ENCODE peak calls at places on chromosomes 2 and 18, in five cellular contexts. B, P, X, F and Z are unnamed samples.

GRCh38 chr2:46198164-46198883 is 98.9 kb upstream of the EPAS1 start:
- DNase-seq in B (no peak), P (peak), X (peak), F (no peak), Z (no peak)

GRCh38 chr2:47345584-47345913 is 57.4 kb upstream of the MSH2 start:
- DNase-seq in B (no peak), P (no peak), X (no peak), F (no peak), Z (no peak)

GRCh38 chr2:29022455-29023128 is 41.5 kb downstream of the TOGARAM2 start:
- DNase-seq in B (no peak), P (no peak), X (peak), F (no peak), Z (no peak)

GRCh38 chr18:35408843-35409261 is 31.7 kb upstream of the ZNF396 start:
- DNase-seq in B (no peak), P (no peak), X (no peak), F (no peak), Z (no peak)

GRCh38 chr2:40251146-40251545 is 200.7 kb downstream of the SLC8A1 start:
- DNase-seq in B (no peak), P (no peak), X (no peak), F (peak), Z (peak)

GRCh38 chr2:235747868-235748144 is 254.0 kb downstream of the AGAP1 start:
- DNase-seq in B (no peak), P (no peak), X (no peak), F (no peak), Z (no peak)

GRCh38 chr2:151289972-151290335 is 486 bp upstream of the NMI start:
- DNase-seq in B (no peak), P (peak), X (peak), F (no peak), Z (peak)

GRCh38 chr18:70334728-70335329 is 46.0 kb downstream of the SOCS6 start:
- DNase-seq in B (no peak), P (no peak), X (no peak), F (no peak), Z (peak)

GRCh38 chr2:211494085-211494484 is 937.7 kb downstream of the CPS1 start:
- DNase-seq in B (no peak), P (no peak), X (no peak), F (no peak), Z (no peak)

GRCh38 chr2:26687785-26688184 is 4.7 kb upstream of the KCNK3 start:
- DNase-seq in B (no peak), P (no peak), X (no peak), F (no peak), Z (no peak)

GRCh38 chr18:78767648-78768071 is 212.0 kb upstream of the SALL3 start:
- DNase-seq in B (no peak), P (no peak), X (no peak), F (no peak), Z (no peak)

GRCh38 chr18:63307555-63308200 is 11.9 kb downstream of the BCL2 start:
- DNase-seq in B (no peak), P (no peak), X (no peak), F (no peak), Z (peak)

GRCh38 chr2:229282758-229283546 is 11.9 kb upstream of the PID1 start:
- DNase-seq in B (no peak), P (peak), X (peak), F (no peak), Z (no peak)

GRCh38 chr2:85326946-85327756 is 638 bp downstream of the TGOLN2 start:
- DNase-seq in B (no peak), P (peak), X (peak), F (peak), Z (peak)

GRCh38 chr2:85325466-85325811 is 2.4 kb downstream of the TGOLN2 start:
- DNase-seq in B (no peak), P (no peak), X (no peak), F (no peak), Z (no peak)

GRCh38 chr2:85326406-85326945 is 1.3 kb downstream of the TGOLN2 start:
- DNase-seq in B (no peak), P (peak), X (peak), F (no peak), Z (peak)

GRCh38 chr2:85329181-85329651 is 1.4 kb upstream of the TGOLN2 start:
- DNase-seq in B (no peak), P (no peak), X (no peak), F (no peak), Z (no peak)

DNA sequence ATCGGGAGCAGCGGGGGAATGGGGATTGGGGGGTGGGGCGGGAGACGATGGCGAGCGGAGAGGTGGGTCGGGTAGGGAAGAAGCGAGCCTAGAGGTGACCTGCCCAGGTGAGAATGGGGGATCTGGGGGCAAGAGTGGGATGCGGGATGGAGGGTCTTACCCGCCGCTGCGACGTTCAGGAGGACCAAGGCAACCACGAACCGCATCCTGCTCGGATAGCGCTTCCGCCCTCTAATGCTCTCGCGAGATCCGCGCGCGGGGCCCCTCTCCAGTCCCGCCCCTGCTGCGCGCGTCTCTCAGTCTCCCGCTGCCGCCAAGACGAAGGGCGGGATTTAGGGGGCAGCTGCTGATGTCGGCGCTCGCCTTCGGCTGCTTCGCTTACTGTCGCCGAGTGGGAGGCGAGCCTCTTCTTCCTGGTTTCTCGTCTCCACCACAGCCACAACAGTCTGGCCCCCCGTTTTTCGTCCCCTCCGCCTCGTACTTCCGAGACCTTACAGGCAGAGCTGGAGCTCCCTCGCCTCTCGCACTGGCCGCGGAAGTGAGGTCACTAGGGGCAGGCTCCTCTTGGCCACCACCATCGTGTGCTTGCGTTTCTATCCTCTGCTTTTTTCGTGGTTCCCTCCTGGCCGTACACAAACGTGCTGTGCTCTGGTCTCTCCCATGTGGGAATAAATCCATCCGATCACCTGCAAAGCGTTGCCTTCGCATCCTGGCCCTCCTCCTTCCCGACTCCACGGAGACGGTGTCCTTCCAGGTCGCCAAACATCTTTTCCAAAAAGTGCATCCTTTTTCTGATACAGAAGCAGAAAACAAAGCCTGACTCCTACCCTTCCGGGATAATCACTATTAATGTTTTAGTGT is at the start of gene TGOLN2:
- DNase-seq in B (peak), P (peak), X (peak), F (peak), Z (peak)
- H3K18ac ChIP-seq in B (peak), P (peak), X (peak), F (peak), Z (peak)

GRCh38 chr18:26710460-26711096 is 154.9 kb downstream of the AQP4 start:
- DNase-seq in B (no peak), P (no peak), X (no peak), F (no peak), Z (no peak)
- H3K14ac ChIP-seq in B (no peak), P (no peak), X (no peak), F (no peak), Z (no peak)

DNA sequence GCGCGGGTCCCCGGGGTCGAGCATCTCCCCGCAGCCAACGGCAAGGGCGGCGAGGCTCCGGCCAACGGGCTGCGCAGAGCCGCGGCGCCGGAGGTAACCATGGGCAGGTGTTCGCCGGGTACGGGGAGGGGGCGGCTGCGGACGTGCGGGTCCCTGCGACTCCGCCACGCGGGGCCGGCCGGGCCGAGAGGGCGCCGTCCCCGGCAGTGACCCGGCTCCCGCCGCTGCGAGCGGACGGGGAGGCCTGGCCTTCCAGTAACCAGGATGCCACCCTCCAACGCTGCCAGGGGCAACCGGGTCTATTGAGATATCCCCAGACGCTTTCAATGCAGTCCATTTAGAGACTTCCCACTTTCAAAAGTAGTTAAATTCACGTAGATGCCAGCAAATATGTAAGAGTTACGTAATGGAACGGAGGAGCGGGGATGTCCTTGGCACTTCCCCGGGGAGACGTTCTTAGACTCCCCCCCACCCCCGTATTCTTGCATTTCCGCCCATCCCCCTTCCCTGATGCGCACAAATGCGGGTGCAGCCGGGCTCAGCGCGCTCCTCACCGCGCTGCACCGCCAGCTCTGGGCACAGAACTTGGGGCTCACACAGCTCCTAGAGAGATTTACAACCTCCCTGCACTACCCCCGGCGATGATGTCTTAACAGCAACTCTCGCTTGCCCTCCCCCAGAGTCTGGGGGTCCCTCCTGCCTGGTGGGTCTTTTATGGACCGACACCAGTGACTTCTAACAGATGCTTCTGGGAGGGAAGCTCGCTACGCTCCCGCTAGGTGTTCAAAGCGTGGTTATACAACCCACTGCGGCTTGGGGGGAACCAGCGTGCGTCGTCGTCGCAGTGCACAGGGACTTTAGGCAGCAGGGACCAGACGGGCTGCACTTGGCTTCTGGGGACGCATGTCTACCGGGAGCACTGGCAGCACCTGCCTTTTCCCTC is 657 bp downstream of the SGPP2 start:
- DNase-seq in B (peak), P (no peak), X (peak), F (no peak), Z (no peak)
- H3K4me3 ChIP-seq in B (peak), P (no peak), X (peak), F (peak), Z (peak)

GRCh38 chr2:74441690-74442482 is at the start of gene RTKN:
- DNase-seq in B (peak), P (no peak), X (peak), F (peak), Z (no peak)
- H3K18ac ChIP-seq in B (peak), P (peak), X (peak), F (peak), Z (peak)

DNA sequence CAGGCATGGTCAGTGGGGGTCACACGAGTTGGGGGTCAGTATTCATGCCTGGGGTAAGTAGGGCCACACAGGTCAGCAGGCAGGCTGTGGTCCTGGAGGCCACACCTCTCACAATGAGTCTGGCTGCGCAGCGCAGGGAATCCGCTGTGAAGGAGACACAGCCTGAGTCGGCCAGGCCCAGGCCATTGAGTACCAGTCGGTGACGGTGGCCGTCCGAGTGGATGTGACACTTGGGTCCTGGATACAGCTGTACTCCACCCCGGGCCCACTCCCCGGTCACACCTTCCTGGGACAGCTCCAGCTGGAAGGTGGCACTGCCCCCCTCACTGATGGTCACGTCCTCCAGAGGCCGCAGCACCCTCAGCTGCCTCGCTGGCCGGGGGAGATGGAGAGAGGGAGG is 10.5 kb downstream of the TMEM198 start:
- DNase-seq in B (no peak), P (no peak), X (no peak), F (no peak), Z (no peak)
- H3K14ac ChIP-seq in B (no peak), P (no peak), X (no peak), F (no peak), Z (no peak)

DNA sequence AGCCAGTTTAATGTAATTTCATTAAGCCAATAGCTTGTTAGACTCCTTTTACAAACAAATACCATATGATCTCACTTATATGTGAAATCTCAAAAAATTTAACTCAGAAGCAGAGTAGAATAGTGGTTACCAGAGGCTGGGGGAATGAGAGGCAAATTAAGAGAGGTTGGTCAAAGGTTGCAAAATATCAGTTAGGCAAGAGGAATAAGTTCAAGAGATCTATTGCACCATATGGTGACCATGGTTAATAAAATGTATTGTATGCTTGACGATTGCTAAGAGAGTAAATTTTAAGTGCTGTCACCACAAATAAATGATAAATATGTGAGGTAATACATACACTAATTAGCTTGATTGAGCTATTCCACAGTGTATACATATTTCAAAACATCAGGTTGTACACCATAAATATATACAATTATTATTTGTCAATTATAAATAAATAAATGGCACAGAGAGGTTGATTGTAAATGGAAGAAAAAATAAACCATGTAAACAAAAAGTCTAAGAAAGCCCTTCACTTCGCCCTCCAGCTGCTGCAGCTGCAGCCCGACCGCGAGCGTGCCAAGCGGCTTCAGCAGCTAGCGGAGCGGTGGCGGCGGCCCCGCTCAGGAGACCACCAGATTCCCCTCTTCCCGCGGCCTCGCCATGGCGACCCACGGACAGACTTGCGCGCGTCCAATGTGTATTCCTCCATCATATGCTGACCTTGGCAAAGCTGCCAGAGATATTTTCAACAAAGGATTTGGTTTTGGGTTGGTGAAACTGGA is 23.0 kb upstream of the ACTR2 start:
- DNase-seq in B (no peak), P (no peak), X (peak), F (no peak), Z (no peak)
- H3K4me3 ChIP-seq in B (no peak), P (peak), X (no peak), F (no peak), Z (no peak)

GRCh38 chr2:174673876-174674275 is 76.3 kb upstream of the WIPF1 start:
- DNase-seq in B (no peak), P (peak), X (no peak), F (no peak), Z (no peak)
- H3K18ac ChIP-seq in B (no peak), P (no peak), X (no peak), F (no peak), Z (no peak)

GRCh38 chr2:135218426-135218825 is 166.3 kb downstream of the RAB3GAP1 start:
- DNase-seq in B (no peak), P (no peak), X (no peak), F (no peak), Z (no peak)

GRCh38 chr2:135212757-135213156 is 160.7 kb downstream of the RAB3GAP1 start:
- DNase-seq in B (no peak), P (peak), X (no peak), F (no peak), Z (no peak)
- H3K14ac ChIP-seq in B (no peak), P (no peak), X (no peak), F (no peak), Z (no peak)

GRCh38 chr2:120252207-120253020 is at the start of gene RALB:
- DNase-seq in B (peak), P (peak), X (peak), F (peak), Z (peak)

GRCh38 chr2:120253021-120253882 is 600 bp downstream of the RALB start:
- DNase-seq in B (peak), P (peak), X (peak), F (peak), Z (peak)

GRCh38 chr2:120251863-120252206 is 817 bp upstream of the RALB start:
- DNase-seq in B (no peak), P (no peak), X (peak), F (no peak), Z (no peak)

GRCh38 chr2:120251077-120251476 is 1.6 kb upstream of the RALB start:
- DNase-seq in B (no peak), P (no peak), X (no peak), F (no peak), Z (no peak)

GRCh38 chr2:120254178-120254577 is 1.5 kb downstream of the RALB start:
- DNase-seq in B (no peak), P (peak), X (no peak), F (no peak), Z (peak)
- H3K4me3 ChIP-seq in B (peak), P (peak), X (no peak), F (no peak), Z (no peak)